ENCODE peak calls at places on chromosomes 13 and 19, in ten cellular contexts. Y is WERI-Rb-1; T is AML-193; P is stimulated activated CD4-positive, alpha-beta T cell treated with anti-CD3 and anti-CD28 coated beads, Interleukin-4, amount 100 ng/mL, for 48 hours; D is CD4-positive, CD25-positive, alpha-beta regulatory T cell; B is activated naive CD4-positive, alpha-beta T cell; H is putamen; E is neural crest cell; U is lung; L is ELF-1. W is an unnamed sample.

GRCh38 chr13:113758651-113759524 is at the start of gene TMEM255B:
- DNase-seq in L (peak), Y (peak), P (peak), D (peak), E (peak), U (peak), T (peak), B (peak), H (peak), W (peak)

GRCh38 chr13:109288151-109288709 is 498.2 kb downstream of the IRS2 start:
- DNase-seq in Y (no peak), H (no peak), L (no peak), P (no peak), T (no peak), U (no peak), B (no peak), D (no peak), E (no peak), W (no peak)

GRCh38 chr19:44657211-44657921 is 13.7 kb downstream of the PVR start:
- DNase-seq in P (peak), Y (peak), U (peak), B (peak), E (peak), H (no peak), D (peak), L (peak), T (peak), W (peak)

GRCh38 chr19:16359074-16359473 is 34.4 kb downstream of the KLF2 start:
- DNase-seq in L (no peak), D (no peak), P (no peak), Y (no peak), T (no peak), E (no peak), B (no peak), U (no peak), H (no peak), W (no peak)

GRCh38 chr19:3296034-3296433 is 70.3 kb upstream of the NFIC start:
- DNase-seq in B (no peak), P (no peak), E (no peak), H (no peak), Y (no peak), T (no peak), D (no peak), U (no peak), L (no peak), W (no peak)

GRCh38 chr13:53073711-53074110 is 45.1 kb downstream of the OLFM4 start:
- DNase-seq in D (no peak), E (no peak), U (no peak), H (no peak), P (no peak), Y (no peak), T (no peak), B (no peak), L (no peak), W (no peak)

GRCh38 chr19:5645409-5645808 is 22.5 kb downstream of the SAFB start:
- DNase-seq in P (no peak), U (no peak), T (no peak), E (no peak), D (no peak), Y (no peak), L (no peak), H (no peak), B (no peak), W (no peak)

GRCh38 chr19:38685666-38686529 is 38.4 kb downstream of the ACTN4 start:
- DNase-seq in B (no peak), H (no peak), P (no peak), D (peak), Y (peak), U (no peak), L (peak), E (no peak), T (no peak), W (peak)

GRCh38 chr19:23255700-23256099 is 5.5 kb upstream of the ZNF724 start:
- DNase-seq in U (no peak), D (no peak), E (no peak), Y (no peak), H (no peak), B (no peak), P (no peak), T (no peak), L (no peak), W (no peak)

GRCh38 chr13:106709509-106709908 is 141.6 kb upstream of the ARGLU1 start:
- DNase-seq in P (no peak), Y (no peak), B (no peak), E (no peak), T (no peak), L (no peak), H (no peak), D (no peak), U (no peak), W (no peak)

GRCh38 chr13:20616059-20616797 is 49.3 kb downstream of the IFT88 start:
- DNase-seq in U (no peak), B (no peak), E (no peak), H (no peak), D (no peak), L (no peak), T (no peak), P (no peak), Y (no peak), W (no peak)

GRCh38 chr13:40292108-40292507 is 374.3 kb downstream of the FOXO1 start:
- DNase-seq in E (no peak), D (no peak), B (no peak), H (no peak), P (no peak), T (no peak), Y (no peak), L (no peak), U (no peak), W (no peak)

GRCh38 chr13:80824231-80824630 is 483.3 kb upstream of the SPRY2 start:
- DNase-seq in D (no peak), T (no peak), H (no peak), B (no peak), L (no peak), Y (no peak), E (no peak), P (no peak), U (no peak), W (no peak)

GRCh38 chr13:63497601-63498000 is 2082.0 kb upstream of the PCDH20 start:
- DNase-seq in U (no peak), T (no peak), D (no peak), L (no peak), Y (no peak), E (no peak), P (no peak), H (no peak), B (no peak), W (no peak)

GRCh38 chr19:29587518-29587986 is 18.5 kb upstream of the POP4 start:
- DNase-seq in Y (no peak), T (no peak), P (peak), L (peak), H (no peak), B (no peak), U (no peak), D (peak), E (no peak), W (no peak)

GRCh38 chr13:111286162-111286561 is 34.3 kb upstream of the TEX29 start:
- DNase-seq in U (no peak), E (no peak), P (no peak), L (no peak), H (no peak), T (no peak), B (no peak), Y (no peak), D (no peak), W (no peak)

GRCh38 chr19:7250951-7251350 is 43.3 kb downstream of the INSR start:
- DNase-seq in T (no peak), D (no peak), B (no peak), U (no peak), L (no peak), H (no peak), Y (no peak), P (no peak), E (no peak), W (no peak)

GRCh38 chr13:61410266-61410665 is 5.4 kb downstream of the PCDH20 start:
- DNase-seq in H (no peak), B (no peak), E (no peak), T (no peak), L (no peak), Y (no peak), D (no peak), P (no peak), U (no peak), W (no peak)

GRCh38 chr13:48496796-48497195 is 36.1 kb downstream of the RCBTB2 start:
- DNase-seq in P (no peak), D (peak), H (no peak), Y (no peak), T (no peak), E (no peak), U (no peak), L (no peak), B (no peak), W (no peak)

GRCh38 chr13:20822406-20822805 is 48.6 kb upstream of the EEF1AKMT1 start:
- DNase-seq in H (no peak), Y (no peak), T (no peak), B (no peak), P (no peak), U (no peak), D (no peak), L (no peak), E (no peak), W (no peak)

GRCh38 chr13:28493740-28494536 is 990 bp downstream of the FLT1 start:
- DNase-seq in T (no peak), P (peak), L (peak), D (no peak), H (no peak), B (no peak), E (no peak), U (no peak), Y (peak), W (no peak)

GRCh38 chr13:41061914-41062837 is 867 bp downstream of the WBP4 start:
- DNase-seq in H (no peak), P (no peak), D (no peak), U (no peak), L (no peak), B (no peak), E (no peak), T (peak), Y (no peak), W (no peak)

GRCh38 chr13:113411216-113412023 is 41.9 kb downstream of the ADPRHL1 start:
- DNase-seq in Y (peak), E (no peak), P (no peak), U (no peak), H (no peak), D (no peak), T (no peak), L (peak), B (no peak), W (no peak)

GRCh38 chr13:79541426-79542049 is 60.6 kb downstream of the NDFIP2 start:
- DNase-seq in H (peak), P (no peak), U (no peak), Y (no peak), L (no peak), D (peak), E (no peak), B (no peak), T (peak), W (peak)

GRCh38 chr13:39148513-39148961 is 110.3 kb downstream of the NHLRC3 start:
- DNase-seq in H (no peak), Y (no peak), E (no peak), T (no peak), U (no peak), B (no peak), P (no peak), L (no peak), D (peak), W (no peak)

GRCh38 chr19:12985049-12985776 is 10.1 kb upstream of the NFIX start:
- DNase-seq in L (no peak), D (no peak), E (no peak), H (peak), P (no peak), Y (peak), T (no peak), B (no peak), U (no peak), W (no peak)

W was measured in Kasumi-1.